ENCODE peak calls at places on chromosomes 3 and 15, in nine cellular contexts. U is MV-4-11; Q is naive thymus-derived CD4-positive, alpha-beta T cell; L is HCEC 1CT; D is AML-193; O is NCI-H2107; J is choroid plexus epithelial cell; K is globus pallidus; H is NCI-H345. P is an unnamed sample.

GRCh38 chr15:69032006-69032405 is 17.5 kb downstream of the NOX5 start:
- DNase-seq in H (no peak), J (no peak), U (no peak), D (no peak), Q (no peak), K (no peak), O (no peak), L (no peak), P (no peak)

GRCh38 chr3:14290631-14291385 is 111.6 kb upstream of the SLC6A6 start:
- DNase-seq in K (no peak), D (no peak), J (peak), H (no peak), O (no peak), U (no peak), L (no peak), Q (no peak), P (no peak)

GRCh38 chr3:46397111-46397510 is 9.8 kb downstream of the CCR5AS start:
- DNase-seq in J (no peak), K (no peak), Q (no peak), D (no peak), O (no peak), H (no peak), U (no peak), L (no peak), P (no peak)

GRCh38 chr15:31217566-31218270 is 108.9 kb upstream of the KLF13 start:
- DNase-seq in D (no peak), L (no peak), O (no peak), J (no peak), Q (no peak), K (no peak), U (no peak), H (no peak), P (peak)

GRCh38 chr3:177589921-177590336 is 392.6 kb upstream of the TBL1XR1 start:
- DNase-seq in Q (no peak), H (peak), K (no peak), D (no peak), O (peak), L (peak), J (peak), U (peak), P (peak)

GRCh38 chr3:49295489-49296058 is 18.5 kb upstream of the C3orf62 start:
- DNase-seq in H (peak), L (peak), U (peak), Q (peak), D (peak), O (no peak), K (no peak), J (peak), P (peak)

GRCh38 chr3:129005526-129006303 is 4.6 kb downstream of the EFCC1 start:
- DNase-seq in L (peak), J (peak), K (no peak), O (no peak), U (no peak), D (peak), H (peak), Q (no peak), P (no peak)

GRCh38 chr3:65636326-65636725 is 402.4 kb downstream of the MAGI1 start:
- DNase-seq in D (no peak), J (no peak), Q (no peak), U (no peak), H (peak), L (no peak), K (no peak), O (no peak), P (no peak)

GRCh38 chr3:72044231-72044935 is 259.4 kb upstream of the PROK2 start:
- DNase-seq in J (peak), U (no peak), H (no peak), Q (no peak), L (no peak), D (no peak), O (no peak), K (no peak), P (no peak)

GRCh38 chr3:172536993-172537419 is 13.8 kb upstream of the TNFSF10 start:
- DNase-seq in Q (no peak), U (no peak), J (no peak), D (no peak), L (no peak), K (no peak), H (no peak), O (no peak), P (no peak)

GRCh38 chr15:92506506-92506905 is 112.8 kb downstream of the ST8SIA2 start:
- DNase-seq in O (no peak), U (no peak), H (no peak), K (no peak), L (no peak), J (no peak), Q (no peak), D (no peak), P (no peak)

GRCh38 chr3:6781103-6781502 is 79.8 kb upstream of the GRM7 start:
- DNase-seq in K (no peak), J (no peak), H (no peak), D (no peak), L (no peak), Q (no peak), O (no peak), U (no peak), P (no peak)

GRCh38 chr15:99249270-99249817 is at the start of gene TTC23:
- DNase-seq in Q (no peak), U (peak), J (peak), K (peak), L (peak), H (no peak), D (peak), O (no peak), P (no peak)

GRCh38 chr15:57425842-57426241 is 49.5 kb downstream of the CGNL1 start:
- DNase-seq in J (no peak), U (no peak), D (no peak), K (no peak), L (no peak), H (no peak), Q (no peak), O (no peak), P (no peak)

P was measured in right cardiac atrium.